ENCODE peak calls at places on chromosomes 12 and 14, in six cellular contexts. R is germinal center; F is mesendoderm; D is activated CD4-positive, alpha-beta T cell treated with anti-CD3 and anti-CD28 coated beads for 4 hours; A is GM10248; Z is astrocyte. U is an unnamed sample.

GRCh38 chr14:51789631-51790030 is 70.8 kb upstream of the GNG2 start:
- DNase-seq in A (no peak), F (no peak), R (no peak), D (no peak), Z (no peak), U (no peak)

GRCh38 chr12:110661337-110661972 is 27.5 kb downstream of the HVCN1 start:
- DNase-seq in R (peak), D (no peak), Z (no peak), A (peak), F (no peak), U (peak)

GRCh38 chr12:111437816-111438454 is 32.2 kb downstream of the SH2B3 start:
- DNase-seq in D (no peak), Z (peak), F (peak), A (no peak), R (no peak), U (no peak)

GRCh38 chr14:23559010-23559920 is 3.2 kb downstream of the THTPA start:
- DNase-seq in A (peak), Z (no peak), F (no peak), D (peak), R (peak), U (peak)

GRCh38 chr14:91415794-91416743 is 1.6 kb downstream of the CCDC88C start:
- DNase-seq in R (peak), A (peak), Z (no peak), D (peak), F (no peak), U (peak)

GRCh38 chr14:59363545-59364226 is 101.5 kb downstream of the GPR135 start:
- DNase-seq in D (no peak), Z (peak), A (no peak), F (no peak), R (no peak), U (no peak)

GRCh38 chr12:94597268-94597667 is 53.1 kb downstream of the TMCC3 start:
- DNase-seq in R (no peak), F (no peak), D (no peak), Z (no peak), A (no peak), U (no peak)

GRCh38 chr14:57189070-57189469 is 79.6 kb downstream of the EXOC5 start:
- DNase-seq in Z (no peak), A (no peak), R (no peak), D (no peak), F (peak), U (no peak)

GRCh38 chr12:96212456-96213375 is 18.5 kb downstream of the ELK3 start:
- DNase-seq in R (no peak), A (no peak), D (no peak), Z (no peak), F (no peak), U (no peak)

GRCh38 chr12:78194448-78194847 is 363.8 kb downstream of the NAV3 start:
- DNase-seq in F (no peak), Z (peak), D (no peak), R (no peak), A (no peak), U (no peak)

GRCh38 chr12:77847060-77847541 is 16.4 kb downstream of the NAV3 start:
- DNase-seq in D (no peak), A (peak), F (peak), Z (peak), R (no peak), U (peak)

GRCh38 chr12:6464531-6464930 is 5.9 kb downstream of the VAMP1 start:
- DNase-seq in Z (no peak), R (no peak), F (no peak), A (no peak), D (no peak), U (no peak)

GRCh38 chr12:29726321-29726692 is 57.4 kb downstream of the TMTC1 start:
- DNase-seq in A (no peak), Z (peak), D (no peak), F (no peak), R (no peak), U (no peak)

GRCh38 chr14:74476607-74477006 is 16.5 kb downstream of the NPC2 start:
- DNase-seq in F (peak), R (no peak), Z (no peak), D (no peak), A (no peak), U (no peak)

GRCh38 chr14:24418492-24418873 is 11.0 kb downstream of the CBLN3 start:
- DNase-seq in F (no peak), Z (no peak), D (no peak), R (no peak), A (no peak), U (no peak)

GRCh38 chr12:114981036-114981435 is 297.1 kb upstream of the TBX3 start:
- DNase-seq in A (no peak), F (no peak), R (no peak), D (no peak), Z (no peak), U (no peak)

GRCh38 chr12:39620664-39621658 is 1.4 kb upstream of the ABCD2 start:
- DNase-seq in F (peak), Z (no peak), D (peak), R (no peak), A (peak), U (peak)

GRCh38 chr12:47028981-47029708 is 50.3 kb upstream of the PCED1B start:
- DNase-seq in R (no peak), Z (no peak), D (no peak), F (no peak), A (no peak), U (no peak)

GRCh38 chr14:90609376-90609775 is 206.9 kb downstream of the TTC7B start:
- DNase-seq in R (no peak), A (no peak), D (no peak), Z (no peak), F (no peak), U (no peak)

GRCh38 chr12:63206908-63207307 is 55.9 kb upstream of the AVPR1A start:
- DNase-seq in A (no peak), D (no peak), Z (no peak), R (no peak), F (no peak), U (no peak)

GRCh38 chr14:95462491-95462890 is 54.0 kb downstream of the SYNE3 start:
- DNase-seq in F (no peak), D (no peak), R (no peak), A (no peak), Z (no peak), U (no peak)

GRCh38 chr14:95696741-95697140 is 10.5 kb downstream of the TCL1B start:
- DNase-seq in F (no peak), Z (no peak), D (no peak), R (no peak), A (no peak), U (no peak)

GRCh38 chr14:89630096-89630829 is 213.2 kb upstream of the FOXN3 start:
- DNase-seq in R (no peak), A (no peak), Z (peak), F (no peak), D (no peak), U (no peak)

GRCh38 chr14:54622189-54622958 is 55.4 kb downstream of the SAMD4A start:
- DNase-seq in F (no peak), A (peak), D (peak), R (no peak), Z (no peak), U (peak)

GRCh38 chr12:49233842-49234526 is 30.9 kb upstream of the TUBA1C start:
- DNase-seq in Z (peak), D (no peak), R (peak), F (no peak), A (peak), U (peak)